ENCODE peak calls at places on chromosomes 5 and 9, in five cellular contexts. A is sigmoid colon, Q is mammary epithelial cell, D is stomach, Y is neural progenitor cell. O is an unnamed sample.

GRCh38 chr5:39020465-39020864 is 53.7 kb downstream of the RICTOR start:
- DNase-seq in Y (no peak), A (no peak), Q (no peak), D (no peak), O (no peak)

GRCh38 chr9:121455527-121456239 is 44.0 kb downstream of the GGTA1 start:
- DNase-seq in Q (no peak), A (no peak), Y (no peak), D (no peak), O (no peak)

GRCh38 chr5:80010754-80011392 is 19.8 kb upstream of the MTX3 start:
- DNase-seq in D (no peak), Y (no peak), Q (no peak), A (no peak), O (no peak)

GRCh38 chr5:7850533-7851239 is at the start of gene CFAP90:
- DNase-seq in Q (no peak), Y (peak; percentile 95), D (peak; percentile 62), A (no peak), O (peak; percentile 62)

GRCh38 chr5:131639148-131639547 is 4.1 kb upstream of the RAPGEF6 start:
- DNase-seq in Q (no peak), A (no peak), Y (no peak), D (no peak), O (no peak)

GRCh38 chr5:119411935-119412623 is 40.2 kb upstream of the HSD17B4 start:
- DNase-seq in Y (peak; percentile 72), Q (peak; percentile 71), D (peak; percentile 66), A (peak; percentile 69), O (peak; percentile 61)

GRCh38 chr5:37054391-37054790 is 177.8 kb downstream of the NIPBL start:
- DNase-seq in Y (no peak), A (no peak), D (no peak), Q (no peak), O (no peak)

GRCh38 chr5:88602584-88602983 is 280.4 kb downstream of the MEF2C start:
- DNase-seq in Q (no peak), D (no peak), Y (peak; percentile 13), A (no peak), O (no peak)

GRCh38 chr9:97615439-97616072 is 17.6 kb downstream of the TSTD2 start:
- DNase-seq in A (peak; percentile 81), D (peak; percentile 74), Y (peak; percentile 72), Q (peak; percentile 35), O (peak; percentile 12)

GRCh38 chr5:172528440-172528839 is 74.1 kb upstream of the SH3PXD2B start:
- DNase-seq in D (no peak), A (no peak), Y (no peak), Q (no peak), O (no peak)

GRCh38 chr5:39159986-39160490 is 59.3 kb downstream of the FYB1 start:
- DNase-seq in Y (no peak), Q (no peak), D (no peak), A (no peak), O (no peak)

GRCh38 chr5:121497176-121497575 is 354.5 kb upstream of the FTMT start:
- DNase-seq in Q (no peak), A (no peak), Y (peak; percentile 12), D (no peak), O (no peak)

GRCh38 chr9:134214395-134214765 is 50.0 kb upstream of the RNU6ATAC start:
- DNase-seq in D (no peak), Y (no peak), Q (no peak), A (no peak), O (no peak)

GRCh38 chr9:17402309-17402708 is 176.6 kb upstream of the SH3GL2 start:
- DNase-seq in Q (no peak), D (no peak), A (no peak), Y (peak; percentile 60), O (no peak)

GRCh38 chr5:152593388-152593787 is 188.3 kb upstream of the NMUR2 start:
- DNase-seq in Q (no peak), Y (no peak), A (no peak), D (no peak), O (no peak)

GRCh38 chr9:4306066-4306787 is 6.4 kb upstream of the GLIS3 start:
- DNase-seq in D (no peak), Q (peak; percentile 42), Y (no peak), A (no peak), O (no peak)

GRCh38 chr9:91207889-91208651 is 153.6 kb downstream of the AUH start:
- DNase-seq in A (no peak), D (no peak), Y (no peak), Q (peak; percentile 72), O (no peak)

GRCh38 chr5:123545506-123545905 is 33.5 kb downstream of the CSNK1G3 start:
- DNase-seq in D (no peak), Y (peak; percentile 16), A (no peak), Q (no peak), O (peak; percentile 8)

GRCh38 chr5:50749873-50750272 is 83.4 kb downstream of the PARP8 start:
- DNase-seq in A (no peak), D (no peak), Q (no peak), Y (no peak), O (no peak)

GRCh38 chr5:124154714-124155113 is 591.7 kb downstream of the ZNF608 start:
- DNase-seq in A (no peak), Q (no peak), Y (no peak), D (no peak), O (no peak)

GRCh38 chr5:55467862-55468551 is 66.8 kb downstream of the PLPP1 start:
- DNase-seq in Q (no peak), D (no peak), A (no peak), Y (no peak), O (no peak)

GRCh38 chr5:127186657-127187056 is 103.9 kb upstream of the MEGF10 start:
- DNase-seq in D (no peak), A (no peak), Q (peak; percentile 10), Y (no peak), O (no peak)

GRCh38 chr5:32339198-32339597 is 26.5 kb upstream of the MTMR12 start:
- DNase-seq in D (no peak), A (no peak), Q (peak; percentile 33), Y (peak; percentile 60), O (no peak)
- H3K9me3 ChIP-seq in D (no peaks in the 10 kb centered on the region), A (no peaks in the 10 kb centered on the region), Q (peaks cover 12% of the 10 kb centered on the region), Y (peaks cover 26% of the 10 kb centered on the region), O (peaks cover 35% of the 10 kb centered on the region)

GRCh38 chr5:158700231-158700996 is 399.3 kb downstream of the EBF1 start:
- DNase-seq in Y (no peak), A (no peak), Q (no peak), D (no peak), O (no peak)

GRCh38 chr5:158698768-158699167 is 400.9 kb downstream of the EBF1 start:
- DNase-seq in Y (no peak), D (no peak), A (no peak), Q (no peak), O (no peak)

GRCh38 chr5:158695595-158696330 is 404.0 kb downstream of the EBF1 start:
- DNase-seq in Y (peak; percentile 83), Q (peak; percentile 17), A (peak; percentile 82), D (peak; percentile 79), O (peak; percentile 61)

GRCh38 chr5:158699336-158699735 is 400.4 kb downstream of the EBF1 start:
- DNase-seq in Y (no peak), Q (no peak), D (no peak), A (no peak), O (no peak)

DNA sequence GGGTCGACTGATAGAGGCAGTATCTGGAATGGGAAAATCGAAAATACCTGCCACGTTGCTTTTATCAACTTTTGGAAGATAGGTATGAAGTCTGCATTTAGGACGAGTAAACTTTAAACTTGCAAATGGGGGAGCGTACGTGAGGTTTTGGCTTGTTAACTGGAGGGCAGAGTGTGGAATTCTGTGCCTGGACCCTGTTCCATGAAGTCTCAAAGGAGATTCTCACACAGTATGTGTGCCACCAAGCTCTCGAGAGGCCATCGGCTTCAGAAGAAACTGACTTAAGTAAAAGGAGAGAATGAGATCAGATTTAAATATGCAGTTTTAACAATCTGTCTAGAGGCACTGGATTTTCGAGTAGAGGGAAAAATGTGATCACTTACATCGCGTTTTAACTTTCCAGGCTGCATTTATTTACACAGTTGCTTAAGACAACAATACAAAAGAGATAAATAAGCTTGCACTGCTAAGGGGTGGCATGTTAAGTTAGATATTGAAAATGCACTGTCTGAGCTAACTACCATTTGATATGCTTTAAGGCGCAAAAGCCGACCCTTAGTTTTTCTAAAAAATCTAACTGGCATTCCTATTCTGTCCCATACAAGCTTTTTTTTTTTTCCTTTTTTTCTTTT is 401.6 kb downstream of the EBF1 start:
- DNase-seq in Y (peak; percentile 34), A (no peak), Q (no peak), D (no peak), O (no peak)
- H3K4me3 ChIP-seq in Y (no peak overlapping the region), A (no peak overlapping the region), Q (no peak overlapping the region), D (no peak overlapping the region), O (no peak overlapping the region)

GRCh38 chr9:112327718-112328450 is 5.5 kb downstream of the PTBP3 start:
- DNase-seq in Y (no peak), D (no peak), A (no peak), Q (peak; percentile 57), O (no peak)

GRCh38 chr9:112323378-112323854 is 10.0 kb downstream of the PTBP3 start:
- DNase-seq in Q (no peak), A (no peak), Y (no peak), D (no peak), O (no peak)

GRCh38 chr9:112326194-112326593 is 7.2 kb downstream of the PTBP3 start:
- DNase-seq in D (no peak), A (no peak), Y (peak; percentile 31), Q (no peak), O (no peak)

GRCh38 chr9:112325127-112325526 is 8.3 kb downstream of the PTBP3 start:
- DNase-seq in Q (no peak), A (no peak), Y (peak; percentile 35), D (no peak), O (no peak)

GRCh38 chr9:112325600-112325999 is 7.8 kb downstream of the PTBP3 start:
- DNase-seq in D (no peak), A (no peak), Q (no peak), Y (no peak), O (no peak)
- H3K9me3 ChIP-seq in D (no peaks in the 10 kb centered on the region), A (no peaks in the 10 kb centered on the region), Q (no peaks in the 10 kb centered on the region), Y (no peaks in the 10 kb centered on the region), O (peaks cover 3% of the 10 kb centered on the region)

GRCh38 chr5:149930754-149931574 is 13.6 kb downstream of the PDE6A start:
- DNase-seq in D (no peak), A (no peak), Q (no peak), Y (no peak), O (no peak)

GRCh38 chr5:149931992-149932436 is 12.6 kb downstream of the PDE6A start:
- DNase-seq in D (no peak), Q (no peak), Y (no peak), A (no peak), O (no peak)

GRCh38 chr5:149932445-149933350 is 11.9 kb downstream of the PDE6A start:
- DNase-seq in D (peak; percentile 31), Q (no peak), Y (peak; percentile 47), A (no peak), O (peak; percentile 81)

GRCh38 chr5:149935431-149935901 is 9.1 kb downstream of the PDE6A start:
- DNase-seq in Y (no peak), D (no peak), A (no peak), Q (peak; percentile 84), O (peak; percentile 71)

DNA sequence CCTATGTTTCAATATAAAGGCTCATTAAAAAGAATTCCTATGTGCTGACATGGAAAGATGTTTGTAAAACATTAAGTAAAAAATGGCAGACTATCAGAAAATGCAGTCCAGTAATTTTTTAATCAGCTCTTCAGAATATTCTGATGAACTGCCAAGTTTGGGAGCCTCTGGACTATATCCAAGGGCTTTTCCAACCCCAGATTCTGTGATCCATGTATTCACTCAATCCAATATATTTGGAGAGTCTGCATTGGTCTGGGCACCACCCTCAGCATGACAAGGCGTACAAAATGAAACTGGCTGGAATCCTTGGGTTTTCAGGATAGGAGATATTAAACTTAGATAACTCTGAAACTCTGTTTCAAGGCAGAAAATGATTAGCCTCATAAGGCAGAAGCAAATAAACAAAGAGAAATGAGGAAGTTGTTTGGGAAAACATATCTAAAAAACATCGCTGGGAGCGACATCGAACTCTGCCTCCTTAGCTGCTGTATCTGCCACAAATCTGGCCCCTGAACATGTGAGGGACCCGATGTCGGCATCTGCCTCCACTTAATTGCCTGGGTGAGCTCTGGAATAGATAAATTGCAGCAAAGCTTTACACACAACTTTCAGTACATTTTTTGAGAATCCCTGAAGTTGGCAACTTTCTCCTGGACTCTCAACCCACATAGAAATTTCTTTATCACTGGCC is 14.4 kb downstream of the PDE6A start:
- DNase-seq in Y (no peak), A (no peak), Q (no peak), D (no peak), O (peak; percentile 9)
- H3K4me3 ChIP-seq in Y (no peak overlapping the region), A (no peak overlapping the region), Q (no peak overlapping the region), D (no peak overlapping the region), O (peak overlapping the region; percentile 5)

O was measured in MG63.